ENCODE peak calls at places on chromosomes 5 and 9, in seven cellular contexts. One of them, this sample, is unnamed.

GRCh38 chr5:179885491-179886090 is 22.1 kb downstream of the TBC1D9B start:
- DNase-seq in stimulated activated CD8-positive, alpha-beta memory T cell treated with anti-CD3 and anti-CD28 coated beads, Interleukin-7, amount 100 ng/mL, for 1 hour: no peak
- DNase-seq in activated CD4-positive, alpha-beta T cell treated with anti-CD3 and anti-CD28 coated beads, Interleukin-2, amount 50 U/mL, for 1 hour: no peak
- DNase-seq in Calu3: no peak
- DNase-seq in stromal cell of bone marrow: no peak
- DNase-seq in AG08395: no peak
- DNase-seq in RCC 7860: no peak
- DNase-seq in this sample: no peak

GRCh38 chr9:20031836-20032235 is 243.0 kb upstream of the SLC24A2 start:
- DNase-seq in stromal cell of bone marrow: no peak
- DNase-seq in AG08395: no peak
- DNase-seq in Calu3: no peak
- DNase-seq in RCC 7860: no peak
- DNase-seq in stimulated activated CD8-positive, alpha-beta memory T cell treated with anti-CD3 and anti-CD28 coated beads, Interleukin-7, amount 100 ng/mL, for 1 hour: no peak
- DNase-seq in activated CD4-positive, alpha-beta T cell treated with anti-CD3 and anti-CD28 coated beads, Interleukin-2, amount 50 U/mL, for 1 hour: no peak
- DNase-seq in this sample: peak

GRCh38 chr5:169649486-169649885 is 12.4 kb downstream of the DOCK2 start:
- DNase-seq in stimulated activated CD8-positive, alpha-beta memory T cell treated with anti-CD3 and anti-CD28 coated beads, Interleukin-7, amount 100 ng/mL, for 1 hour: no peak
- DNase-seq in AG08395: no peak
- DNase-seq in Calu3: no peak
- DNase-seq in stromal cell of bone marrow: no peak
- DNase-seq in RCC 7860: no peak
- DNase-seq in activated CD4-positive, alpha-beta T cell treated with anti-CD3 and anti-CD28 coated beads, Interleukin-2, amount 50 U/mL, for 1 hour: no peak
- DNase-seq in this sample: no peak

GRCh38 chr5:1011226-1011631 is 2.6 kb downstream of the NKD2 start:
- DNase-seq in activated CD4-positive, alpha-beta T cell treated with anti-CD3 and anti-CD28 coated beads, Interleukin-2, amount 50 U/mL, for 1 hour: peak
- DNase-seq in AG08395: no peak
- DNase-seq in Calu3: peak
- DNase-seq in stimulated activated CD8-positive, alpha-beta memory T cell treated with anti-CD3 and anti-CD28 coated beads, Interleukin-7, amount 100 ng/mL, for 1 hour: peak
- DNase-seq in RCC 7860: no peak
- DNase-seq in stromal cell of bone marrow: no peak
- DNase-seq in this sample: peak

GRCh38 chr5:177598477-177598876 is 1.5 kb upstream of the B4GALT7 start:
- DNase-seq in stimulated activated CD8-positive, alpha-beta memory T cell treated with anti-CD3 and anti-CD28 coated beads, Interleukin-7, amount 100 ng/mL, for 1 hour: no peak
- DNase-seq in AG08395: no peak
- DNase-seq in stromal cell of bone marrow: no peak
- DNase-seq in RCC 7860: no peak
- DNase-seq in Calu3: no peak
- DNase-seq in activated CD4-positive, alpha-beta T cell treated with anti-CD3 and anti-CD28 coated beads, Interleukin-2, amount 50 U/mL, for 1 hour: no peak
- DNase-seq in this sample: no peak

GRCh38 chr5:141952030-141952429 is 6.0 kb downstream of the PCDH12 start:
- DNase-seq in RCC 7860: no peak
- DNase-seq in activated CD4-positive, alpha-beta T cell treated with anti-CD3 and anti-CD28 coated beads, Interleukin-2, amount 50 U/mL, for 1 hour: no peak
- DNase-seq in AG08395: no peak
- DNase-seq in stimulated activated CD8-positive, alpha-beta memory T cell treated with anti-CD3 and anti-CD28 coated beads, Interleukin-7, amount 100 ng/mL, for 1 hour: no peak
- DNase-seq in Calu3: no peak
- DNase-seq in stromal cell of bone marrow: no peak
- DNase-seq in this sample: no peak

GRCh38 chr5:131846536-131846935 is 49.7 kb upstream of the FNIP1 start:
- DNase-seq in stromal cell of bone marrow: no peak
- DNase-seq in RCC 7860: no peak
- DNase-seq in AG08395: no peak
- DNase-seq in Calu3: no peak
- DNase-seq in activated CD4-positive, alpha-beta T cell treated with anti-CD3 and anti-CD28 coated beads, Interleukin-2, amount 50 U/mL, for 1 hour: no peak
- DNase-seq in stimulated activated CD8-positive, alpha-beta memory T cell treated with anti-CD3 and anti-CD28 coated beads, Interleukin-7, amount 100 ng/mL, for 1 hour: no peak
- DNase-seq in this sample: no peak

GRCh38 chr5:1167728-1168709 is 33.4 kb upstream of the SLC6A19 start:
- DNase-seq in AG08395: peak
- DNase-seq in stimulated activated CD8-positive, alpha-beta memory T cell treated with anti-CD3 and anti-CD28 coated beads, Interleukin-7, amount 100 ng/mL, for 1 hour: no peak
- DNase-seq in RCC 7860: peak
- DNase-seq in stromal cell of bone marrow: peak
- DNase-seq in Calu3: peak
- DNase-seq in activated CD4-positive, alpha-beta T cell treated with anti-CD3 and anti-CD28 coated beads, Interleukin-2, amount 50 U/mL, for 1 hour: peak
- DNase-seq in this sample: peak

GRCh38 chr9:129195606-129196005 is 17.5 kb upstream of the IER5L start:
- DNase-seq in RCC 7860: no peak
- DNase-seq in Calu3: no peak
- DNase-seq in AG08395: no peak
- DNase-seq in stimulated activated CD8-positive, alpha-beta memory T cell treated with anti-CD3 and anti-CD28 coated beads, Interleukin-7, amount 100 ng/mL, for 1 hour: no peak
- DNase-seq in stromal cell of bone marrow: no peak
- DNase-seq in activated CD4-positive, alpha-beta T cell treated with anti-CD3 and anti-CD28 coated beads, Interleukin-2, amount 50 U/mL, for 1 hour: no peak
- DNase-seq in this sample: no peak

GRCh38 chr9:137674307-137675305 is 55.8 kb downstream of the EHMT1 start:
- DNase-seq in AG08395: no peak
- DNase-seq in stimulated activated CD8-positive, alpha-beta memory T cell treated with anti-CD3 and anti-CD28 coated beads, Interleukin-7, amount 100 ng/mL, for 1 hour: no peak
- DNase-seq in Calu3: no peak
- DNase-seq in stromal cell of bone marrow: no peak
- DNase-seq in activated CD4-positive, alpha-beta T cell treated with anti-CD3 and anti-CD28 coated beads, Interleukin-2, amount 50 U/mL, for 1 hour: no peak
- DNase-seq in RCC 7860: no peak
- DNase-seq in this sample: no peak

GRCh38 chr5:32127759-32128158 is 46.4 kb downstream of the GOLPH3 start:
- DNase-seq in activated CD4-positive, alpha-beta T cell treated with anti-CD3 and anti-CD28 coated beads, Interleukin-2, amount 50 U/mL, for 1 hour: no peak
- DNase-seq in Calu3: no peak
- DNase-seq in AG08395: no peak
- DNase-seq in stromal cell of bone marrow: no peak
- DNase-seq in stimulated activated CD8-positive, alpha-beta memory T cell treated with anti-CD3 and anti-CD28 coated beads, Interleukin-7, amount 100 ng/mL, for 1 hour: no peak
- DNase-seq in RCC 7860: no peak
- DNase-seq in this sample: no peak

GRCh38 chr5:150043657-150044333 is 42.6 kb downstream of the CSF1R start:
- DNase-seq in RCC 7860: no peak
- DNase-seq in stimulated activated CD8-positive, alpha-beta memory T cell treated with anti-CD3 and anti-CD28 coated beads, Interleukin-7, amount 100 ng/mL, for 1 hour: no peak
- DNase-seq in AG08395: no peak
- DNase-seq in Calu3: no peak
- DNase-seq in activated CD4-positive, alpha-beta T cell treated with anti-CD3 and anti-CD28 coated beads, Interleukin-2, amount 50 U/mL, for 1 hour: no peak
- DNase-seq in stromal cell of bone marrow: no peak
- DNase-seq in this sample: no peak

GRCh38 chr5:134103998-134104612 is 10.4 kb upstream of the TCF7 start:
- DNase-seq in activated CD4-positive, alpha-beta T cell treated with anti-CD3 and anti-CD28 coated beads, Interleukin-2, amount 50 U/mL, for 1 hour: no peak
- DNase-seq in RCC 7860: no peak
- DNase-seq in stromal cell of bone marrow: no peak
- DNase-seq in Calu3: no peak
- DNase-seq in stimulated activated CD8-positive, alpha-beta memory T cell treated with anti-CD3 and anti-CD28 coated beads, Interleukin-7, amount 100 ng/mL, for 1 hour: no peak
- DNase-seq in AG08395: no peak
- DNase-seq in this sample: no peak

GRCh38 chr5:134554319-134555222 is 29.1 kb downstream of the JADE2 start:
- DNase-seq in activated CD4-positive, alpha-beta T cell treated with anti-CD3 and anti-CD28 coated beads, Interleukin-2, amount 50 U/mL, for 1 hour: peak
- DNase-seq in stromal cell of bone marrow: peak
- DNase-seq in stimulated activated CD8-positive, alpha-beta memory T cell treated with anti-CD3 and anti-CD28 coated beads, Interleukin-7, amount 100 ng/mL, for 1 hour: no peak
- DNase-seq in RCC 7860: peak
- DNase-seq in AG08395: peak
- DNase-seq in Calu3: peak
- DNase-seq in this sample: peak

GRCh38 chr5:148615644-148616283 is 38.6 kb downstream of the HTR4 start:
- DNase-seq in Calu3: no peak
- DNase-seq in stromal cell of bone marrow: peak
- DNase-seq in RCC 7860: no peak
- DNase-seq in AG08395: no peak
- DNase-seq in activated CD4-positive, alpha-beta T cell treated with anti-CD3 and anti-CD28 coated beads, Interleukin-2, amount 50 U/mL, for 1 hour: no peak
- DNase-seq in stimulated activated CD8-positive, alpha-beta memory T cell treated with anti-CD3 and anti-CD28 coated beads, Interleukin-7, amount 100 ng/mL, for 1 hour: no peak
- DNase-seq in this sample: no peak

GRCh38 chr5:56123531-56124243 is 109.4 kb downstream of the ANKRD55 start:
- DNase-seq in activated CD4-positive, alpha-beta T cell treated with anti-CD3 and anti-CD28 coated beads, Interleukin-2, amount 50 U/mL, for 1 hour: no peak
- DNase-seq in stromal cell of bone marrow: peak
- DNase-seq in stimulated activated CD8-positive, alpha-beta memory T cell treated with anti-CD3 and anti-CD28 coated beads, Interleukin-7, amount 100 ng/mL, for 1 hour: no peak
- DNase-seq in AG08395: peak
- DNase-seq in RCC 7860: peak
- DNase-seq in Calu3: peak
- DNase-seq in this sample: peak

This sample was measured in SK-MEL-5.